ENCODE peak calls at places on chromosomes 12 and 14, in nine cellular contexts. P, B, V, L, U, I, H, N and K are unnamed samples.

GRCh38 chr14:74649673-74650072 is 37.6 kb upstream of the LTBP2 start:
- DNase-seq in P (peak; percentile 60), B (no peak), V (no peak), L (no peak), U (no peak), I (no peak), H (no peak), N (no peak), K (no peak)

GRCh38 chr14:92959189-92959531 is 36.2 kb downstream of the CHGA start:
- DNase-seq in P (no peak), B (no peak), V (peak; percentile 66), L (no peak), U (no peak), I (no peak), H (no peak), N (no peak), K (no peak)

GRCh38 chr12:20474443-20474842 is 106.1 kb downstream of the PDE3A start:
- DNase-seq in P (no peak), B (no peak), V (no peak), L (no peak), U (peak; percentile 62), I (no peak), H (no peak), N (no peak), K (no peak)

GRCh38 chr14:89033756-89034155 is 209.3 kb downstream of the TTC8 start:
- DNase-seq in P (no peak), B (no peak), V (no peak), L (no peak), U (no peak), I (no peak), H (no peak), N (no peak), K (peak; percentile 26)

GRCh38 chr12:94717656-94718055 is 67.3 kb upstream of the TMCC3 start:
- DNase-seq in P (no peak), B (no peak), V (no peak), L (no peak), U (no peak), I (no peak), H (no peak), N (no peak), K (no peak)

GRCh38 chr12:78208106-78208505 is 377.4 kb downstream of the NAV3 start:
- DNase-seq in P (peak; percentile 33), B (no peak), V (no peak), L (no peak), U (no peak), I (no peak), H (no peak), N (no peak), K (no peak)

GRCh38 chr12:90027041-90027440 is 318.4 kb upstream of the ATP2B1 start:
- DNase-seq in P (no peak), B (no peak), V (no peak), L (no peak), U (no peak), I (no peak), H (no peak), N (no peak), K (no peak)

GRCh38 chr14:94145902-94146527 is 16.6 kb upstream of the IFI27L2 start:
- DNase-seq in P (no peak), B (no peak), V (no peak), L (no peak), U (no peak), I (no peak), H (no peak), N (no peak), K (no peak)

GRCh38 chr12:95277139-95277538 is 59.5 kb downstream of the VEZT start:
- DNase-seq in P (peak; percentile 82), B (no peak), V (no peak), L (no peak), U (no peak), I (no peak), H (no peak), N (no peak), K (no peak)

GRCh38 chr14:20632831-20633771 is 8.4 kb downstream of the OR6S1 start:
- DNase-seq in P (peak; percentile 83), B (peak; percentile 59), V (no peak), L (peak; percentile 62), U (peak; percentile 97), I (no peak), H (peak; percentile 70), N (peak; percentile 94), K (peak; percentile 68)

DNA sequence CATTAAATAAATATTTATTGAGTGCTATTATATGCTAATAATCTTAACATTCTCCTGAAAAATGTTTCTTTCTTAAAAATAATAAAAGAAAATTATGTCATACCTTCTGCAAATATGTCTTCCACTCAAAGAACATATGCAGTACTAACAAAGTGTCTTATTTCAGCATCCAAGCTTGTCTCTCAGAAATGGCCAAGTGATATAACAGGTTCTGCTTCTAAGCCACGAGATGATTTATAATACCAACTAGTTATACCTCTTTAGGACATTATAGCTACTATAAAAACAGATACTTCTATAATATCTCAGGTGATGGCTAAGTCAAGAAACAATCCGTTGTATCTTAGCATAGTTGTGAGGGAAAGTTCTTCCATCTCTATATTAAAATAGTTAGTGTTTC is 128.1 kb upstream of the ARID2 start:
- DNase-seq in P (no peak), B (no peak), V (no peak), L (no peak), U (no peak), I (no peak), H (no peak), N (no peak), K (no peak)
- H3K4me1 ChIP-seq in P (no peaks in the 10 kb centered on the region), B (no peaks in the 10 kb centered on the region), V (no peaks in the 10 kb centered on the region), L (no peaks in the 10 kb centered on the region), U (no peaks in the 10 kb centered on the region), I (no peaks in the 10 kb centered on the region), H (no peaks in the 10 kb centered on the region), N (no peaks in the 10 kb centered on the region), K (no peaks in the 10 kb centered on the region)

DNA sequence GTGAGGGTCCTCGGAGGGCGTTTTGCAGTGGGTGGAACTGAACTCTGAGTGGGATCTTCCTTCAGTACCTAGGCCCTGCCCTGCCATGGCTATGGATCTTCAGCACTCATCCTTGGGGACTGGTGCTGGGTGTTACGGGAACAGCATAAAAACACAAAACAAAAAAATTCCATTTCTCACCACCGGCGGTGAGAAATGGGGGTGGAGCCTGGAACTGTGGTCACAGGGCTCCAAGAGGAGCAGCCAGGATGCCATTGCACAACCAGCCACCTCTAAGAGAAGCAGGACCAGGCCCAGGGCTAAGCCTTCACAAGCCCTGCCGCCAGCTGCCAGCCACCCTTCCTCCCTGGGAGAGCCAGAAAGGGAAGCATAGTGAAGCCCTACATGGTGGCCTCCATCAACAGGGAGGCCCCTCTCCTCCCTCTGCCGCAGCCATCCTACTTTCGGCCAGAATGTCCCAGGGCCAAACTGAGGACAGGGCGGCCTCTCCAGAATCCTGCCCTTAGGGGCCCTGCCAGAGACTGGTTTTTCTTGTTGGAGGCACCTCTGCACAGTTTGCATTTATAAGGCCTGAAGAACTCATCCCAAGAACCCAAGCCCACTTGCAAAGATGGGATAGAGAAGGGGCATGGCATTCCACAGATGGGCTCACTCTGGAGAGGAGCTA is 76.5 kb downstream of the VCPKMT start:
- DNase-seq in P (peak; percentile 65), B (no peak), V (no peak), L (no peak), U (no peak), I (peak; percentile 80), H (no peak), N (no peak), K (peak; percentile 16)
- H3K4me1 ChIP-seq in P (peaks cover 42% of the 10 kb centered on the region), B (peaks cover 24% of the 10 kb centered on the region), V (peaks cover 19% of the 10 kb centered on the region), L (peaks cover 35% of the 10 kb centered on the region), U (no peaks in the 10 kb centered on the region), I (peaks cover 27% of the 10 kb centered on the region), H (peaks cover 61% of the 10 kb centered on the region), N (peaks cover 20% of the 10 kb centered on the region), K (peaks cover 21% of the 10 kb centered on the region)

DNA sequence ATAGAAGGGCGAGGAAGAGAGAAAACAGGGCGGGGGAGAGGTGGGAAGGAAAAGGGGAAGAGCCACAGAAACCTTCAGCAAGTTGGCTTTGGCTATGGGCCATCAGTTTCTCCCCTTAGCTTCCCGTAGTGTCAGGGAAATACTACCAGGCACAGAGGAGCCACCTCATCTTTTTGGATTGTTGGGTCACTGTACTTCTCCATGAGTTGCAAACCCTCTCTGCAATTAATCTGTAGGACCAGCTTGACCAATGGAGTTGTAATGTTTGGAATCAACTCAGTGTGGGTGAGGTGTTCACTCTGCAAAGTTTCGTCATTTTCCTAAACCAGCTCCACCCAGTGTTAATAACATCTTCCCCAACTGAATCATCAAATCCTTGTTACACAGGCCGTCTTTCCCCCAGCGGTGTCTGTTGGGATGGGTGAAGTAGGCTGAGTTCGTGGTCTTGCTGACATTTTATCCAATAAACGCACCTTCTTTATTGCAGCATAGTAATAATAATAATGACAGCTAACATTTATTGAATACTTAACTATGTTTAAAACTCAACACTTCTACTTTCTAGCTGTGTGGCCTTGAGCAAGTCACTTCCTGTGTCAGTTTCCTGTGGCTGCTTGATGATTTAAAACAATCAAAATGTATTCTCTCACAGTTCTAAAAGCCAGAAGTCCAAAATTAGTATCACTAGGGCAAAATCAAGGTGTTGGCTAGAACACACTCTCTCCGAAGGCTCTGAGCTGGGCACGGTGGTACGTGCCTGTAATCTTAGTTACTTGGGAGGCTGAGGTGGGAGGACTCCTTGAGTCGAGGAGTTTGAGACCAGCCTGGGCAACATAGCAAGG is 8.1 kb upstream of the GLTP start:
- DNase-seq in P (peak; percentile 98), B (no peak), V (no peak), L (no peak), U (no peak), I (no peak), H (peak; percentile 53), N (peak; percentile 88), K (no peak)
- H3K4me1 ChIP-seq in P (peaks cover 31% of the 10 kb centered on the region), B (no peaks in the 10 kb centered on the region), V (no peaks in the 10 kb centered on the region), L (no peaks in the 10 kb centered on the region), U (peaks cover 4% of the 10 kb centered on the region), I (peaks cover 5% of the 10 kb centered on the region), H (peaks cover 38% of the 10 kb centered on the region), N (no peaks in the 10 kb centered on the region), K (no peaks in the 10 kb centered on the region)

DNA sequence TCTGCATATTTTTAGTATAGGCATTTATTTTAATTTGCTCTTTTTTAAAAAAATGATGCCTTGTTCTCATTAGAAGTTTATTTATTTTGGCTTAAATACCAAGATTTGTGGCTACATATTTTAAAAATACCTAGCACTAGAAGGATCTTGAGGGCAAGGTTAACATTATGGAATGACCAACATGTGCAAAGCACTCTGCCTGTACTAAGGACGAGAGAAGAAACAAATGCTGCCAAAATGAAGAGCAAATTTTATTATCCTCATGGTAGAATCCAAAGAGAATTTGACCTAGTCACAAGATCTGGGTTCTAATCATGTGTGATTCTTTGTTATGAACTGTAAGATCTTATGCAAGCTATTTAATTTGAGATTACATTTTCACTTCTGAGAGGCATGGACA is 2.8 kb downstream of the CAND1 start:
- DNase-seq in P (peak; percentile 16), B (no peak), V (no peak), L (no peak), U (no peak), I (no peak), H (no peak), N (no peak), K (no peak)
- H3K4me1 ChIP-seq in P (peaks cover 57% of the 10 kb centered on the region), B (peaks cover 28% of the 10 kb centered on the region), V (peaks cover 48% of the 10 kb centered on the region), L (peaks cover 25% of the 10 kb centered on the region), U (peaks cover 19% of the 10 kb centered on the region), I (peaks cover 55% of the 10 kb centered on the region), H (peaks cover 69% of the 10 kb centered on the region), N (peaks cover 46% of the 10 kb centered on the region), K (peaks cover 65% of the 10 kb centered on the region)

DNA sequence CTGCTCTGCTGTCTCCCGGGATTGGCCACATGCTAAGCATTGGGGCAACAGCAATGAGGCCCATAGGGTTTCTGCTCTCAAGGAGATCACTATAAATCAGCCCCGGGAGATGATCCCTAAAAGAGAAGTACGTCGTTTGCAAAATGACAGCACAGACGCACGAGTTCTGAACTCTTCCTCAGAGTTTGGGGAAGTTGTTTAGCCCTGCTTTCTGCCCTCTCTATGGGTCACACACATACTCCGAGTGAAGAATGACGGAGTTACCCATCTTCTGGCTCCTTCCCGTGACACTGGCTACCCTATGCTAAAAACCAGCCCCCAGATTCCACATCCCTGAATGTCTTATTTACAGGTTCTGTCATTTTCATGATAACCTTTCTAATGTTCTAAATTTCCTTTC is 258.0 kb upstream of the PLEKHG7 start:
- DNase-seq in P (no peak), B (peak; percentile 24), V (no peak), L (peak; percentile 37), U (no peak), I (no peak), H (no peak), N (no peak), K (peak; percentile 65)
- H3K4me1 ChIP-seq in P (peaks cover 2% of the 10 kb centered on the region), B (peaks cover 13% of the 10 kb centered on the region), V (peaks cover 20% of the 10 kb centered on the region), L (no peaks in the 10 kb centered on the region), U (no peaks in the 10 kb centered on the region), I (no peaks in the 10 kb centered on the region), H (no peaks in the 10 kb centered on the region), N (no peaks in the 10 kb centered on the region), K (no peaks in the 10 kb centered on the region)